ENCODE peak calls at places on chromosomes 2 and 18, in four cellular contexts. R, Y, W and G are unnamed samples.

GRCh38 chr2:181041661-181042060 is 61.3 kb downstream of the UBE2E3 start:
- DNase-seq in R (no peak), Y (no peak), W (no peak), G (no peak)

GRCh38 chr18:30350263-30350662 is 692.3 kb downstream of the DSC3 start:
- DNase-seq in R (no peak), Y (no peak), W (no peak), G (no peak)

GRCh38 chr18:37450434-37451133 is 115.0 kb downstream of the CELF4 start:
- DNase-seq in R (no peak), Y (no peak), W (no peak), G (no peak)

GRCh38 chr2:24717263-24717951 is 75.8 kb downstream of the PTRHD1 start:
- DNase-seq in R (no peak), Y (no peak), W (no peak), G (no peak)

GRCh38 chr18:2571200-2572143 is at the start of the genes METTL4 and NDC80:
- DNase-seq in R (peak), Y (peak), W (peak), G (peak)

GRCh38 chr2:232230557-232230956 is 148.0 kb upstream of the ALPP start:
- DNase-seq in R (no peak), Y (peak), W (peak), G (no peak)

GRCh38 chr2:140506606-140507005 is 1624.2 kb downstream of the LRP1B start:
- DNase-seq in R (no peak), Y (no peak), W (no peak), G (no peak)

GRCh38 chr18:37711990-37712389 is 146.4 kb upstream of the CELF4 start:
- DNase-seq in R (no peak), Y (no peak), W (no peak), G (no peak)

GRCh38 chr2:239692348-239692747 is 291.5 kb upstream of the HDAC4 start:
- DNase-seq in R (no peak), Y (no peak), W (no peak), G (no peak)

GRCh38 chr2:105553538-105554196 is 154.8 kb upstream of the FHL2 start:
- DNase-seq in R (no peak), Y (no peak), W (no peak), G (no peak)

GRCh38 chr18:73908323-73908722 is 239.3 kb downstream of the FBXO15 start:
- DNase-seq in R (no peak), Y (no peak), W (no peak), G (no peak)

GRCh38 chr2:72454236-72454635 is 306.6 kb upstream of the CYP26B1 start:
- DNase-seq in R (no peak), Y (no peak), W (no peak), G (no peak)

GRCh38 chr18:59540819-59541218 is 156.4 kb downstream of the CCBE1 start:
- DNase-seq in R (no peak), Y (no peak), W (no peak), G (no peak)

GRCh38 chr2:19900536-19901200 is 1.1 kb downstream of the TTC32 start:
- DNase-seq in R (no peak), Y (peak), W (peak), G (no peak)

GRCh38 chr2:30777662-30778505 is 29.4 kb downstream of the CAPN13 start:
- DNase-seq in R (no peak), Y (no peak), W (no peak), G (no peak)

GRCh38 chr2:179981085-179981484 is 26.0 kb downstream of the CWC22 start:
- DNase-seq in R (no peak), Y (no peak), W (no peak), G (no peak)

GRCh38 chr2:55112229-55113016 is 62.2 kb upstream of the RTN4 start:
- DNase-seq in R (no peak), Y (peak), W (peak), G (no peak)

GRCh38 chr18:31657823-31658669 is 26.3 kb downstream of the B4GALT6 start:
- DNase-seq in R (peak), Y (no peak), W (no peak), G (no peak)

GRCh38 chr18:57150828-57151227 is 3.9 kb downstream of the BOD1L2 start:
- DNase-seq in R (no peak), Y (no peak), W (no peak), G (no peak)

GRCh38 chr18:2986150-2986865 is 26.6 kb downstream of the LPIN2 start:
- DNase-seq in R (no peak), Y (no peak), W (no peak), G (no peak)

GRCh38 chr2:235148201-235149170 is 196.7 kb downstream of the SH3BP4 start:
- DNase-seq in R (no peak), Y (no peak), W (no peak), G (no peak)

GRCh38 chr2:151905963-151906632 is 77.9 kb upstream of the ARL5A start:
- DNase-seq in R (peak), Y (no peak), W (no peak), G (no peak)

GRCh38 chr2:124149571-124149970 is 124.5 kb downstream of the CNTNAP5 start:
- DNase-seq in R (no peak), Y (no peak), W (no peak), G (no peak)

GRCh38 chr18:49044898-49045297 is 94.1 kb upstream of the SMAD7 start:
- DNase-seq in R (no peak), Y (no peak), W (no peak), G (no peak)

GRCh38 chr18:49046125-49046524 is 95.4 kb upstream of the SMAD7 start:
- DNase-seq in R (no peak), Y (no peak), W (no peak), G (no peak)

GRCh38 chr18:49038423-49038822 is 87.7 kb upstream of the SMAD7 start:
- DNase-seq in R (no peak), Y (no peak), W (no peak), G (no peak)

GRCh38 chr18:49045585-49045984 is 94.8 kb upstream of the SMAD7 start:
- DNase-seq in R (no peak), Y (peak), W (no peak), G (no peak)

GRCh38 chr18:49041677-49042570 is 91.2 kb upstream of the SMAD7 start:
- DNase-seq in R (no peak), Y (peak), W (no peak), G (no peak)
- TF ChIP-seq SPI1 in R (no peak), Y (no peak), W (no peak), G (no peak)

DNA sequence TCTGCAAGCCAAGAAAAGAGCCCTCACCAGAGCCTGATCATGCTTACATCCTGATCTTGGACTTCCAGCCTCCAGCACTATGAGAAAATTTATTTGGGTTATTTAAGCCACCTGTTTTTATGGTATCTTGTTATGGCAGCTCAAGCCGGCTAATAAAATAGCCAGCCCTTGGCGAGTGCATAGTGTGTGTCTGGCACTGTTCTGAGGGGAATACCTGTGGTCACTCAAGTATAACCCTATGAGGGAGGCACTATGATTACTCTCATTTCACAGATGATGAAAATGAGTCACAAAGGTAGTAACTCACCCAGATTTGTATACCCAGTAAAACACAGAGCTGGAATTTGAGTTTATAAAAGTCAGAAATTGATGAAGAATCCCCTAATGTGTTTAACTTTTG is 556.9 kb upstream of the SETBP1 start:
- DNase-seq in R (no peak), Y (no peak), W (no peak), G (no peak)
- TF ChIP-seq SPI1 in R (no peak), Y (no peak), W (no peak), G (no peak)

GRCh38 chr2:156380117-156380645 is 47.7 kb upstream of the NR4A2 start:
- DNase-seq in R (peak), Y (no peak), W (no peak), G (no peak)
- TF ChIP-seq SPI1 in R (no peak), Y (no peak), W (no peak), G (no peak)

GRCh38 chr2:12675352-12675795 is 41.4 kb upstream of the TRIB2 start:
- DNase-seq in R (no peak), Y (no peak), W (peak), G (no peak)
- TF ChIP-seq SPI1 in R (no peak), Y (no peak), W (no peak), G (no peak)